ENCODE peak calls at places on chromosomes 13 and 19, in four cellular contexts. Y, L, Z and Q are unnamed samples.

GRCh38 chr19:46351241-46352041 is 4.6 kb downstream of the PPP5C start:
- DNase-seq in Y (peak), L (no peak), Z (no peak), Q (peak)

GRCh38 chr19:812819-813358 is 8.9 kb downstream of the PLPPR3 start:
- DNase-seq in Y (no peak), L (no peak), Z (no peak), Q (no peak)

GRCh38 chr19:10462557-10462956 is 40.6 kb downstream of the KEAP1 start:
- DNase-seq in Y (no peak), L (no peak), Z (no peak), Q (no peak)

GRCh38 chr13:41178040-41178439 is 16.3 kb downstream of the KBTBD7 start:
- DNase-seq in Y (no peak), L (no peak), Z (no peak), Q (no peak)

GRCh38 chr19:49338691-49339363 is 3.6 kb downstream of the CD37 start:
- DNase-seq in Y (peak), L (peak), Z (peak), Q (peak)

GRCh38 chr19:38921420-38922274 is 8.9 kb downstream of the SARS2 start:
- DNase-seq in Y (peak), L (no peak), Z (no peak), Q (no peak)

GRCh38 chr19:51794865-51795490 is at the start of gene FPR3:
- DNase-seq in Y (no peak), L (no peak), Z (no peak), Q (no peak)

GRCh38 chr13:20519887-20520286 is 5.8 kb downstream of the CRYL1 start:
- DNase-seq in Y (no peak), L (no peak), Z (no peak), Q (no peak)

GRCh38 chr13:112572408-112572807 is 15.5 kb downstream of the TUBGCP3 start:
- DNase-seq in Y (no peak), L (no peak), Z (no peak), Q (no peak)

GRCh38 chr13:36251012-36251411 is 36.7 kb upstream of the SOHLH2 start:
- DNase-seq in Y (no peak), L (no peak), Z (no peak), Q (no peak)

GRCh38 chr19:38639679-38640078 is 7.8 kb upstream of the ACTN4 start:
- DNase-seq in Y (no peak), L (no peak), Z (no peak), Q (no peak)

GRCh38 chr13:97716746-97717145 is 236.7 kb upstream of the IPO5 start:
- DNase-seq in Y (no peak), L (no peak), Z (no peak), Q (no peak)

GRCh38 chr19:40084948-40085347 is 5.8 kb downstream of the ZNF780A start:
- DNase-seq in Y (no peak), L (no peak), Z (no peak), Q (no peak)

GRCh38 chr13:27918918-27919255 is 913 bp upstream of the PDX1 start:
- DNase-seq in Y (no peak), L (no peak), Z (no peak), Q (no peak)

GRCh38 chr13:27920677-27921420 is 1.0 kb downstream of the PDX1 start:
- DNase-seq in Y (no peak), L (peak), Z (no peak), Q (no peak)

GRCh38 chr13:27921421-27921960 is 1.7 kb downstream of the PDX1 start:
- DNase-seq in Y (no peak), L (no peak), Z (no peak), Q (no peak)

GRCh38 chr13:27919299-27919933 is 384 bp upstream of the PDX1 start:
- DNase-seq in Y (no peak), L (no peak), Z (no peak), Q (no peak)

GRCh38 chr13:27919934-27920676 is at the start of gene PDX1:
- DNase-seq in Y (no peak), L (peak), Z (peak), Q (no peak)
- H3K4me3 ChIP-seq in Y (peak), L (peak), Z (peak), Q (peak)

GRCh38 chr19:29516358-29516725 is 9.5 kb upstream of the VSTM2B start:
- DNase-seq in Y (peak), L (no peak), Z (peak), Q (peak)

GRCh38 chr19:29514525-29515232 is 11.1 kb upstream of the VSTM2B start:
- DNase-seq in Y (peak), L (no peak), Z (no peak), Q (peak)

GRCh38 chr19:29515706-29516357 is 10.0 kb upstream of the VSTM2B start:
- DNase-seq in Y (peak), L (no peak), Z (peak), Q (peak)

GRCh38 chr19:29516821-29517395 is 8.9 kb upstream of the VSTM2B start:
- DNase-seq in Y (peak), L (no peak), Z (peak), Q (peak)

DNA sequence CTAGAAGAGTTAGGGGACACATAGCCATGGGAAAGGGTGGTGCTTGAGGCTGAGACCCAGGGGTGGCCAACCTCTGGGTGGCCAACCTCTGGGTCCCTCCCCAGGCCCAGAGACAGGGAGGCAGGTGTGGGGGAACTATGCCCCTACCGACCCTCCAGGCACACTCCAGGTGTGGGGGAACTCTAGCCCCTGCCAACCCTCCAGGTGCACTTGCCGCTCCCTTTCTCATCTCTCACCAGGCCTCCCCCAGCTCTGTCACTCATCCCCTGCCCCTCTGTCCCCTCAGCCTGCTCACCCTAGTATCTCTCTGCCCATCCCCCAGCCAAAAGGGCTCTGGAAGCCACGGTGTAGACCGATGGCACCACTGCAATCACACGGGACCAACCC is 10.6 kb upstream of the VSTM2B start:
- DNase-seq in Y (peak), L (no peak), Z (peak), Q (peak)
- H3K4me3 ChIP-seq in Y (no peak), L (no peak), Z (no peak), Q (no peak)

DNA sequence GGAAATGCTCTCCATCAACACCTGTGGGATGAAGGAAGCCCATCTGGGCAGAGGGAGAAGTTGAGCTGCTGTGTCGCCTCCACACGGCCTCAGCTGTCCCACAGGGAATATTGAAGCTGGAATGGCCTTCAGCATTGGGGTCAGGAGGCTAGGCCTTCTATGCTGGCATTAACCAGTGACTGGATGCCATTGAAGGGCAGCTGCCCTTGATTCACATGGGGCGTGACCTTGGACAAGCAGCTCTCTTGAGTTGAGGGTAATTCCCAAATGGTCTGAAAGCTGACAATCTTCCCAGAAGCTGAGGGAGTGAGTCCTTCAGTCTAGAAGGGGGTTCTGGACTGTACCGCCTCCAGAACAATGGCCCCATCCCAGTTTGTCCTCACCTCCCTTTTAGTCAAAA is 6.7 kb downstream of the BCL3 start:
- DNase-seq in Y (no peak), L (no peak), Z (no peak), Q (no peak)
- H3K4me3 ChIP-seq in Y (no peak), L (no peak), Z (peak), Q (peak)

GRCh38 chr13:39133781-39134180 is 95.5 kb downstream of the NHLRC3 start:
- DNase-seq in Y (no peak), L (no peak), Z (no peak), Q (no peak)

GRCh38 chr13:39130298-39130697 is 92.0 kb downstream of the NHLRC3 start:
- DNase-seq in Y (no peak), L (no peak), Z (no peak), Q (no peak)

GRCh38 chr13:39132286-39132685 is 94.0 kb downstream of the NHLRC3 start:
- DNase-seq in Y (no peak), L (no peak), Z (no peak), Q (no peak)

GRCh38 chr13:39129253-39129652 is 91.0 kb downstream of the NHLRC3 start:
- DNase-seq in Y (no peak), L (peak), Z (no peak), Q (no peak)

GRCh38 chr13:39134574-39134973 is 96.3 kb downstream of the NHLRC3 start:
- DNase-seq in Y (no peak), L (no peak), Z (no peak), Q (no peak)
- H3K4me3 ChIP-seq in Y (no peak), L (no peak), Z (no peak), Q (no peak)